ENCODE peak calls at places on chromosomes 1 and 21, in five cellular contexts. I, U, B, X and D are unnamed samples.

GRCh38 chr1:228058981-228059535 is 23.4 kb upstream of the ARF1 start:
- DNase-seq in I (no peak), U (peak), B (no peak), X (no peak), D (peak)

GRCh38 chr1:107689157-107689556 is 275.8 kb downstream of the VAV3 start:
- DNase-seq in I (no peak), U (no peak), B (no peak), X (no peak), D (no peak)

GRCh38 chr21:36061445-36061844 is 1.1 kb upstream of the SETD4 start:
- DNase-seq in I (no peak), U (no peak), B (no peak), X (no peak), D (no peak)

GRCh38 chr1:230071316-230071715 is 4.3 kb downstream of the GALNT2 start:
- DNase-seq in I (no peak), U (no peak), B (no peak), X (no peak), D (no peak)

GRCh38 chr1:65773391-65773790 is 19.3 kb upstream of the PDE4B start:
- DNase-seq in I (no peak), U (no peak), B (no peak), X (no peak), D (no peak)

GRCh38 chr1:115373305-115373704 is 35.3 kb upstream of the NGF start:
- DNase-seq in I (no peak), U (no peak), B (no peak), X (no peak), D (no peak)

GRCh38 chr21:45618846-45619485 is 24.6 kb upstream of the PCBP3 start:
- DNase-seq in I (no peak), U (no peak), B (no peak), X (no peak), D (no peak)

GRCh38 chr1:195754874-195755273 is 853.4 kb downstream of the KCNT2 start:
- DNase-seq in I (no peak), U (no peak), B (no peak), X (no peak), D (no peak)

GRCh38 chr1:214352838-214353237 is 71.9 kb downstream of the SMYD2 start:
- DNase-seq in I (no peak), U (no peak), B (no peak), X (no peak), D (no peak)

GRCh38 chr1:176517484-176517883 is 54.5 kb downstream of the PAPPA2 start:
- DNase-seq in I (no peak), U (no peak), B (peak), X (no peak), D (no peak)

GRCh38 chr1:7632126-7632525 is 139.0 kb upstream of the VAMP3 start:
- DNase-seq in I (no peak), U (no peak), B (no peak), X (no peak), D (no peak)

GRCh38 chr1:22143065-22143514 is at the start of gene WNT4:
- DNase-seq in I (peak), U (no peak), B (peak), X (no peak), D (no peak)

GRCh38 chr1:63817152-63817667 is 43.4 kb downstream of the ROR1 start:
- DNase-seq in I (no peak), U (no peak), B (no peak), X (no peak), D (no peak)

GRCh38 chr1:201653238-201653637 is 114.3 kb downstream of the NAV1 start:
- DNase-seq in I (no peak), U (no peak), B (no peak), X (no peak), D (no peak)

GRCh38 chr1:175742790-175743459 is 470 bp downstream of the TNR start:
- DNase-seq in I (no peak), U (no peak), B (no peak), X (no peak), D (peak)

GRCh38 chr1:212605441-212605976 is 3.1 kb upstream of the ATF3 start:
- DNase-seq in I (no peak), U (no peak), B (no peak), X (no peak), D (peak)

GRCh38 chr1:89587728-89588127 is 45.2 kb upstream of the LRRC8C start:
- DNase-seq in I (no peak), U (no peak), B (no peak), X (no peak), D (no peak)

GRCh38 chr1:162696286-162696862 is 64.1 kb downstream of the DDR2 start:
- DNase-seq in I (peak), U (peak), B (peak), X (no peak), D (no peak)

GRCh38 chr1:225514671-225515081 is 86.8 kb upstream of the LBR start:
- DNase-seq in I (no peak), U (no peak), B (no peak), X (no peak), D (no peak)

GRCh38 chr1:190578015-190578414 is 100.4 kb upstream of the BRINP3 start:
- DNase-seq in I (no peak), U (no peak), B (no peak), X (no peak), D (no peak)

GRCh38 chr1:181089777-181090505 is 1.4 kb downstream of the IER5 start:
- DNase-seq in I (peak), U (peak), B (no peak), X (no peak), D (peak)
- TF ChIP-seq POLR2A in I (peak), U (no peak), B (peak), X (no peak), D (peak)

DNA sequence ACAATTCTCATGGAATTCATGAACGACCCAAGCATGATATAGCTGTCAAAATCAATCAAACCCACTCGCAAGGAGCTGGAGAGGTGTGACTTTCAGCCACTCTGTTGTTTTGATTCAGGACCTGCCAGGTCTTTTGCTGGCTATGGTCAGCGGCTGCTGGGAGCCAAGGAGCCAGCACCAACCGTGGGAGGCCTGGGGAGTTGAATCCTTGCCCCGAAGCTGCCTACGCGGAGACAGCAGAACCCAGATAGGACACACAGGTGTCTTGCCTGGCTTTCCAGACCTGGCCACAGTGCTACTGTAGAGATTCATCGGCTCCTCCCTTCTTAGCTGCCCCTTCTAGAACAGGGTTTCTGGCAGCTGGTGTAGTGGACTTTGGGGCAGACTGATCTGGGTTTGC is 42.7 kb downstream of the ZSCAN20 start:
- DNase-seq in I (no peak), U (no peak), B (no peak), X (no peak), D (no peak)
- TF ChIP-seq POLR2A in I (no peak), U (no peak), B (no peak), X (no peak), D (no peak)

GRCh38 chr21:26751305-26751704 is 93.9 kb downstream of the ADAMTS1 start:
- DNase-seq in I (no peak), U (no peak), B (no peak), X (no peak), D (no peak)
- TF ChIP-seq POLR2A in I (no peak), U (no peak), B (no peak), X (no peak), D (no peak)

DNA sequence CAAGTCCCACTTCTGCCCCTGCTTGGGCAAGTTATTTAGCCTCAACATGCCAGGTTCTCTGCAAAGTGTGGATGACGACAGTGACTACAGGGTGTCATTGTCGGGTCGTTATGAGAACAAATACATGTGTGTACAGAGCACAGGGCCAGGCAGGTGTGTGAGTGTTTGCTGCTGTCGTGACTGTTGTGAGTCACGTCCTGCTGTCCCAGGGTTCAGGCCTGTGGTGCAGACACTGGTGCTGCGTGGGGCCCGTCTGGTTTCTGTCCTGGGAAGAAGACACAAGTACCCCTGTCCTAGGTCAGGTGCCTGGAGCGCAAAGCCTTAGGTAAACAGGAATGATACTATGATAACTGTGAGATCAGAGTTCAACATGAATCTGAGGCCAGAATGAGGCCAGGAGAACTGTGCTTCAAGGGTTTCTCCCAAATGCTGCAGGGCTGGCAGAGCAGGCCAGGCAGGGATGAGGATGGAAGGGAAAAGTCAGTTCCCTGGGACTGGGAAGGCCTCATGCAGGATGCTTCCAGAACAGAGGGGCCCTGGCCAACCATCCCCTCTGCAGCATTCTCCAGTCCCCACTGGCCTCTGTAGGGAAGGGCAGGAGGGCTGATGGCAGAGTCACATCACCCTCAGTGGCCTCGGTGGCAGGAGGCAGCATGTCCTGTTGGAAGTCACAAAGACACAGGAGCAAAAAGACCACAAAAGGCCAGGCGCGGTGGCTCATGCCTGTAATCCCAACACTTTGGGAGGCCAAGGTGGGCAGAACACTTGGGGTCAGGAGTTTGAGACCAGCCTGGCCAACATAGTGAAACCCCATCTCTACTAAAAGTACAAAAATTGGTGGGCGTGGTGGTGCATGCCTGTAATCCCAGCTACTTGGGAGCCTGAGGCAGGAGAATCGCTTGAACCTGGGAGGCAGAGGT is 15.7 kb downstream of the GPR157 start:
- DNase-seq in I (peak), U (no peak), B (no peak), X (no peak), D (no peak)
- TF ChIP-seq POLR2A in I (no peak), U (no peak), B (no peak), X (no peak), D (no peak)

GRCh38 chr1:153984125-153984899 is 1.8 kb downstream of the RAB13 start:
- DNase-seq in I (no peak), U (no peak), B (no peak), X (no peak), D (no peak)

GRCh38 chr1:153990468-153991150 is at the start of gene RPS27:
- DNase-seq in I (peak), U (peak), B (peak), X (peak), D (peak)

GRCh38 chr1:153985984-153986761 is at the start of gene RAB13:
- DNase-seq in I (peak), U (peak), B (peak), X (no peak), D (peak)

GRCh38 chr1:153987621-153988020 is 1.5 kb upstream of the RAB13 start:
- DNase-seq in I (no peak), U (no peak), B (no peak), X (no peak), D (no peak)

GRCh38 chr1:153985341-153985912 is 712 bp downstream of the RAB13 start:
- DNase-seq in I (peak), U (no peak), B (no peak), X (no peak), D (peak)
- TF ChIP-seq POLR2A in I (peak), U (no peak), B (peak), X (no peak), D (no peak)

DNA sequence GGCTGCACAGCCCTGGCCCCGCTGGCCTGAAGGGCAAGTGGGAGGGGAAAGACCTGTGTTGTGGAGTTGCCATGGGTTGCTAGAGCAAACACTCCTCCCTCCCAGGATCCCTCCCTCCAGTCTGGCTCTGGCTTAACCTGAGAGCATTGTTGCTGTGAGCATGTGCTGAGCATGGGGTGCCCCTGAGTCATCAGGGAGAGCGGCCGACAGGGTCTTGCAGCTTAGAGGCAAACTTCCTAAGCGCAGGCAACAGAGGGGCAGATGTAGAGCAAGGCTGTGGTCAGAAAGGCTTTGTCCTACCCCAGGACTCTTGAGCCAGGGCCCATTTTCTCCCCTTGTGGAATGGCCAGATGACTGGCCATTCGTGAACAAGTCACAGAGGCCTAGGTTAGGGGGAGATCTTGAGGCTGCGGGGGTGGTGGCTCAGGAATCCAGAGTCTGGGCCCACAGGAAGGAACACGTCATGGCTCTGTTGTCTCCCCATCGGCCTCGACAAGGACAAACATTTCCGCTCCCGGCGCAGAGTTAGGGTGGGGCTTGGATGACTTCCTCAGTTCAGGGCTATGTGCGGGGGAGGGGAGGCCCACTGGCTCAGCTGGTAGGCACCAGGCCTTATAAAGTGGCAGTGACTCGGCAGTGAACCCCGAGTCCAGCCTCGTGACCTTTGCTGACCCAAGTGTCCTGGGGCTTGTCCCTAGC is 362 bp upstream of the DYNLT4 start:
- DNase-seq in I (peak), U (peak), B (peak), X (peak), D (peak)
- TF ChIP-seq POLR2A in I (peak), U (no peak), B (peak), X (no peak), D (peak)

GRCh38 chr1:39214998-39215873 is 10.7 kb downstream of the MACF1 start:
- DNase-seq in I (peak), U (no peak), B (no peak), X (no peak), D (peak)
- TF ChIP-seq POLR2A in I (no peak), U (no peak), B (no peak), X (no peak), D (peak)

GRCh38 chr21:43985690-43986251 is 26.3 kb upstream of the TRAPPC10 start:
- DNase-seq in I (no peak), U (no peak), B (no peak), X (no peak), D (no peak)

GRCh38 chr21:43983390-43983789 is 28.7 kb upstream of the TRAPPC10 start:
- DNase-seq in I (no peak), U (no peak), B (no peak), X (no peak), D (no peak)

GRCh38 chr21:43982489-43983078 is 29.5 kb upstream of the TRAPPC10 start:
- DNase-seq in I (no peak), U (no peak), B (no peak), X (no peak), D (no peak)

GRCh38 chr21:43984905-43985689 is 27.0 kb upstream of the TRAPPC10 start:
- DNase-seq in I (no peak), U (no peak), B (no peak), X (no peak), D (no peak)

GRCh38 chr21:43983860-43984420 is 28.2 kb upstream of the TRAPPC10 start:
- DNase-seq in I (no peak), U (no peak), B (no peak), X (no peak), D (no peak)
- TF ChIP-seq POLR2A in I (no peak), U (no peak), B (no peak), X (no peak), D (no peak)

GRCh38 chr21:25571726-25572121 is 35.6 kb downstream of the MRPL39 start:
- DNase-seq in I (no peak), U (no peak), B (no peak), X (no peak), D (no peak)

GRCh38 chr21:25572895-25573310 is 34.4 kb downstream of the MRPL39 start:
- DNase-seq in I (no peak), U (no peak), B (no peak), X (no peak), D (no peak)

GRCh38 chr21:25569711-25570110 is 37.6 kb downstream of the MRPL39 start:
- DNase-seq in I (no peak), U (no peak), B (no peak), X (no peak), D (no peak)

GRCh38 chr21:25577765-25578069 is 29.6 kb downstream of the MRPL39 start:
- DNase-seq in I (no peak), U (no peak), B (no peak), X (no peak), D (no peak)

GRCh38 chr21:25573409-25574206 is 33.7 kb downstream of the MRPL39 start:
- DNase-seq in I (no peak), U (no peak), B (peak), X (no peak), D (peak)
- TF ChIP-seq POLR2A in I (no peak), U (no peak), B (no peak), X (no peak), D (no peak)